ENCODE peak calls at places on chromosomes 6 and 20, in four cellular contexts. E, Z, F and H are unnamed samples.

GRCh38 chr20:37562695-37563480 is 35.2 kb upstream of the BLCAP start:
- DNase-seq in E (no peak), Z (no peak), F (no peak), H (no peak)

GRCh38 chr20:42191140-42191860 is 573.1 kb upstream of the CHD6 start:
- DNase-seq in E (no peak), Z (no peak), F (no peak), H (no peak)

GRCh38 chr6:135212935-135213334 is 31.8 kb downstream of the MYB start:
- DNase-seq in E (peak; percentile 24), Z (no peak), F (no peak), H (peak; percentile 50)

GRCh38 chr6:137536104-137536773 is 42.0 kb upstream of the OLIG3 start:
- DNase-seq in E (no peak), Z (no peak), F (no peak), H (no peak)

GRCh38 chr6:30895343-30895742 is 11.0 kb downstream of the DDR1 start:
- DNase-seq in E (no peak), Z (no peak), F (peak; percentile 19), H (no peak)

GRCh38 chr6:129795261-129795660 is 65.9 kb downstream of the TMEM244 start:
- DNase-seq in E (no peak), Z (no peak), F (no peak), H (no peak)

GRCh38 chr6:34791842-34792604 is at the start of gene BLTP3A:
- DNase-seq in E (peak; percentile 50), Z (peak; percentile 92), F (peak; percentile 85), H (peak; percentile 57)

GRCh38 chr6:127207591-127208120 is 59.0 kb upstream of the RNF146 start:
- DNase-seq in E (peak; percentile 57), Z (no peak), F (no peak), H (peak; percentile 53)

GRCh38 chr6:129031051-129031599 is 148.2 kb downstream of the LAMA2 start:
- DNase-seq in E (peak; percentile 46), Z (no peak), F (no peak), H (peak; percentile 85)

GRCh38 chr6:45965007-45965406 is 50.7 kb downstream of the CLIC5 start:
- DNase-seq in E (no peak), Z (no peak), F (no peak), H (peak; percentile 51)
- H3K4me3 ChIP-seq in E (no peak overlapping the region), Z (no peak overlapping the region), F (no peak overlapping the region), H (no peak overlapping the region)

GRCh38 chr6:36916159-36916558 is 30.4 kb downstream of the C6orf89 start:
- DNase-seq in E (peak; percentile 16), Z (no peak), F (no peak), H (no peak)

GRCh38 chr6:36912583-36912982 is 26.8 kb downstream of the C6orf89 start:
- DNase-seq in E (peak; percentile 38), Z (no peak), F (no peak), H (peak; percentile 94)

GRCh38 chr6:36915599-36915998 is 29.8 kb downstream of the C6orf89 start:
- DNase-seq in E (no peak), Z (no peak), F (no peak), H (peak; percentile 51)

GRCh38 chr6:36913082-36913481 is 27.3 kb downstream of the C6orf89 start:
- DNase-seq in E (no peak), Z (no peak), F (no peak), H (no peak)

GRCh38 chr6:36914227-36914794 is 28.6 kb downstream of the C6orf89 start:
- DNase-seq in E (peak; percentile 37), Z (no peak), F (no peak), H (peak; percentile 63)
- TF ChIP-seq CTCF in E (peak; percentile 38), Z (no peak), F (no peak), H (peak; percentile 55)

GRCh38 chr6:3744211-3744900 is 7.2 kb downstream of the PXDC1 start:
- DNase-seq in E (peak; percentile 37), Z (no peak), F (peak; percentile 40), H (no peak)
- H3K4me3 ChIP-seq in E (peak overlapping the region; percentile 41), Z (no peak overlapping the region), F (no peak overlapping the region), H (no peak overlapping the region)

DNA sequence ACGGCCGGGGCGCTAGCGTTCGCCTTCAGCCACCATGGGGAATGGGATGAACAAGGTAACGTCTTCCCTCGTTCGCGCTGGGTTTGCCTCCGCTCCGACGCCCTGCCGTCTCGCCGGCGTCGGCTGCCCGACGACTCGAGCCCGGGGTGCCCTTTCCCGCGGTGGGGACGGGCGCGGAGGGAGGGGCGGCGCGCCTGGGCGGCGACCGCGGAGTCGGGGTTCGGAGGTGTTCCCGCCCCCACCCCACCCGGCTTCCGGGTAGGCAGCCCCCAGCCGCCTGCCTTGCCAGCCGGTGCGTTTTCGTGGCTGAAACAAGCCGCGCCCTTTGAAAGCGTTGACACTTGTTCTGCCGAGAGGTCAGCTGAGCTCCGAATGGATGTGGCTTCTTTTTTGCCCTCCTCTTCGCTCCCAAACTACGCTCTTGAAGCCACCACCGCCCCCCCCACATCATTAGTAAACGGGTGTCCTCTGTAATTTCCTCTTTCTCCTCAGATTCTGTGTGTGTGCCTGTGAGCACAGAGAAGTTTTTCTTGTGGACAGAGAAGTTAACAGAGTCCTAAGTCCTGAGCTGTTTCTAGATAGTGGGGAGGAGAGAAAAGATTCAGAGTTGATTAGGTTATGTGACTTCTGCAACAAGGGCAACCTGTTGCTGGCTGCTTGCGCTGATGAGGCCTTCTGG is 358 bp downstream of the DUSP22 start:
- DNase-seq in E (peak; percentile 46), Z (peak; percentile 85), F (peak; percentile 73), H (peak; percentile 36)
- TF ChIP-seq CTCF in E (no peak), Z (peak; percentile 27), F (no peak), H (peak; percentile 14)